ENCODE peak calls at places on chromosome 6, in four cellular contexts. One of them, this sample, is unnamed.

GRCh38 chr6:13715444-13715883 is 3.8 kb upstream of the RANBP9 start:
- DNase-seq in A549: no peak
- DNase-seq in GM23338: no peak
- DNase-seq in HepG2: peak
- DNase-seq in this sample: peak

GRCh38 chr6:126891158-126891557 is 227.3 kb upstream of the RSPO3 start:
- DNase-seq in HepG2: no peak
- DNase-seq in A549: no peak
- DNase-seq in GM23338: no peak
- DNase-seq in this sample: no peak

GRCh38 chr6:21808045-21808470 is 214.5 kb downstream of the SOX4 start:
- DNase-seq in GM23338: no peak
- DNase-seq in A549: no peak
- DNase-seq in HepG2: no peak
- DNase-seq in this sample: no peak

GRCh38 chr6:41846666-41847237 is 48.4 kb downstream of the USP49 start:
- DNase-seq in HepG2: peak
- DNase-seq in A549: peak
- DNase-seq in GM23338: peak
- DNase-seq in this sample: peak

GRCh38 chr6:142544199-142544838 is 242.5 kb downstream of the ADGRG6 start:
- DNase-seq in A549: no peak
- DNase-seq in GM23338: no peak
- DNase-seq in HepG2: no peak
- DNase-seq in this sample: no peak

GRCh38 chr6:70281923-70282902 is 20.7 kb downstream of the COL9A1 start:
- DNase-seq in A549: no peak
- DNase-seq in HepG2: no peak
- DNase-seq in GM23338: peak
- DNase-seq in this sample: no peak

GRCh38 chr6:70593118-70593486 is 26.4 kb downstream of the SDHAF4 start:
- DNase-seq in A549: no peak
- DNase-seq in HepG2: no peak
- DNase-seq in GM23338: no peak
- DNase-seq in this sample: no peak

GRCh38 chr6:4187480-4187879 is 52.1 kb upstream of the ECI2 start:
- DNase-seq in GM23338: no peak
- DNase-seq in A549: no peak
- DNase-seq in HepG2: no peak
- DNase-seq in this sample: no peak

GRCh38 chr6:167696261-167696660 is 130.4 kb upstream of the AFDN start:
- DNase-seq in HepG2: no peak
- DNase-seq in GM23338: no peak
- DNase-seq in A549: no peak
- DNase-seq in this sample: no peak

GRCh38 chr6:14975124-14975815 is 270.6 kb upstream of the JARID2 start:
- DNase-seq in A549: no peak
- DNase-seq in GM23338: peak
- DNase-seq in HepG2: no peak
- DNase-seq in this sample: no peak

GRCh38 chr6:28390688-28391087 is 8.9 kb downstream of the ZSCAN12 start:
- DNase-seq in HepG2: no peak
- DNase-seq in A549: no peak
- DNase-seq in GM23338: no peak
- DNase-seq in this sample: no peak

GRCh38 chr6:28395918-28396317 is 3.6 kb downstream of the ZSCAN12 start:
- DNase-seq in A549: no peak
- DNase-seq in GM23338: no peak
- DNase-seq in HepG2: no peak
- DNase-seq in this sample: no peak

GRCh38 chr6:28400122-28400451 is 540 bp upstream of the ZSCAN12 start:
- DNase-seq in HepG2: no peak
- DNase-seq in GM23338: no peak
- DNase-seq in A549: no peak
- DNase-seq in this sample: no peak

GRCh38 chr6:28399370-28400121 is at the start of gene ZSCAN12:
- DNase-seq in HepG2: peak
- DNase-seq in GM23338: peak
- DNase-seq in A549: peak
- DNase-seq in this sample: peak

DNA sequence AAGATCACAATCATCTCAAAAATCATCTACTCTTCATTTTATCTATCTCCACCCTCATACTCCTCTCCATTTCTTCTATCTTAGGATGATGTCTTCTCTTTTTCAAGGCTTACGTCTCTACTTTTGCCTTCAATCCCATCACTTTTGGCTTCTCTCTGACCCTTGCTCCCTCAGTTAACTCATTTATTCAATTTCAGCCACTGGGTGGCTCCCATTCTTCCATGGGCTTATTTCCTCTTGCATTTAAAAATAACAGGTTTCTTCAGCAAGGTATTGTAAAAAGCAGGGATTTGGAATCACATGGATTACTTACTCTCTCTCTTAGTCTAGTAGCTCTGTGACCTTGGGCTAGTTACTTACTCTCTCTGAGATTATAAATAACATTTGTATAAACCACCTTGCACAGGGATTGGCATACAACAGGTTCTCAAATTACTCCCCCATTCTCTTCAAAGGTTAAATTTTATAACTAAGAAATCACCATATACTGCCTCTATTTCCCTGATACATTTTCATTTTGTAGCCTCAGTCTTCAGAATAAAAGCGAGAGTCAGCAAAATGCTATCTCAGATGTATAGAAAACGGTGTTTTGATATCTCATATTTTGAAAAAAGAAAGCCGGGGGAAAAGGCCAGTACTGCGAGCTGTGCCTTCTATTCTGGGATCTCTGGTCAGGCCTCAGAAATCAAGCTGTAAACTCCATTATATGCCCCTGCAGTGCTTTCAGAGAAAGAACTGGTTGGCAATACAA is 5.5 kb downstream of the ZSCAN12 start:
- DNase-seq in A549: no peak
- DNase-seq in HepG2: peak
- DNase-seq in GM23338: peak
- DNase-seq in this sample: no peak
- TF ChIP-seq JUNB in A549: no peak
- TF ChIP-seq JUNB in HepG2: no peak
- TF ChIP-seq JUNB in GM23338: no peak
- TF ChIP-seq JUNB in this sample: no peak

GRCh38 chr6:170279426-170279825 is 11.5 kb downstream of the DLL1 start:
- DNase-seq in GM23338: no peak
- DNase-seq in A549: no peak
- DNase-seq in HepG2: no peak
- DNase-seq in this sample: no peak
- TF ChIP-seq JUNB in GM23338: no peak
- TF ChIP-seq JUNB in A549: no peak
- TF ChIP-seq JUNB in HepG2: no peak
- TF ChIP-seq JUNB in this sample: no peak

GRCh38 chr6:17469006-17469972 is 75.9 kb downstream of the CAP2 start:
- DNase-seq in A549: no peak
- DNase-seq in GM23338: peak
- DNase-seq in HepG2: no peak
- DNase-seq in this sample: no peak
- TF ChIP-seq JUNB in A549: no peak
- TF ChIP-seq JUNB in GM23338: no peak
- TF ChIP-seq JUNB in HepG2: no peak
- TF ChIP-seq JUNB in this sample: no peak

GRCh38 chr6:134293659-134294161 is 24.2 kb downstream of the SGK1 start:
- DNase-seq in HepG2: no peak
- DNase-seq in A549: no peak
- DNase-seq in GM23338: no peak
- DNase-seq in this sample: no peak
- TF ChIP-seq JUNB in HepG2: no peak
- TF ChIP-seq JUNB in A549: no peak
- TF ChIP-seq JUNB in GM23338: no peak
- TF ChIP-seq JUNB in this sample: no peak

GRCh38 chr6:170454512-170455285 is 98.4 kb downstream of the PSMB1 start:
- DNase-seq in GM23338: no peak
- DNase-seq in HepG2: no peak
- DNase-seq in A549: no peak
- DNase-seq in this sample: no peak
- TF ChIP-seq JUNB in GM23338: no peak
- TF ChIP-seq JUNB in HepG2: no peak
- TF ChIP-seq JUNB in A549: no peak
- TF ChIP-seq JUNB in this sample: no peak

This sample was measured in GM12878.